ENCODE peak calls at places on chromosomes 5 and 9, in six cellular contexts. L, D, P, X, U and O are unnamed samples.

GRCh38 chr9:94985649-94986048 is 259.1 kb downstream of the AOPEP start:
- DNase-seq in L (peak), D (peak), P (no peak), X (no peak), U (no peak), O (no peak)

GRCh38 chr9:95508242-95508967 is 8.4 kb downstream of the PTCH1 start:
- DNase-seq in L (peak), D (peak), P (peak), X (no peak), U (no peak), O (no peak)

GRCh38 chr9:109751253-109751652 is 28.7 kb upstream of the PALM2AKAP2 start:
- DNase-seq in L (no peak), D (peak), P (peak), X (no peak), U (no peak), O (no peak)

GRCh38 chr5:83306572-83307241 is 164.8 kb upstream of the VCAN start:
- DNase-seq in L (peak), D (peak), P (peak), X (peak), U (peak), O (no peak)

GRCh38 chr5:170752257-170753215 is 31.0 kb upstream of the GABRP start:
- DNase-seq in L (peak), D (no peak), P (no peak), X (peak), U (no peak), O (no peak)

GRCh38 chr5:143262393-143263174 is 140.9 kb downstream of the NR3C1 start:
- DNase-seq in L (no peak), D (peak), P (no peak), X (no peak), U (no peak), O (no peak)

GRCh38 chr5:157900644-157901043 is 41.7 kb upstream of the CLINT1 start:
- DNase-seq in L (no peak), D (no peak), P (no peak), X (no peak), U (no peak), O (no peak)

GRCh38 chr5:7396169-7397004 is 449 bp downstream of the ADCY2 start:
- DNase-seq in L (peak), D (peak), P (peak), X (no peak), U (no peak), O (no peak)

GRCh38 chr9:18424132-18424531 is 49.8 kb upstream of the ADAMTSL1 start:
- DNase-seq in L (no peak), D (peak), P (no peak), X (no peak), U (no peak), O (no peak)

GRCh38 chr5:171984748-171985419 is 21.6 kb downstream of the FBXW11 start:
- DNase-seq in L (no peak), D (peak), P (no peak), X (no peak), U (no peak), O (no peak)

GRCh38 chr5:39599721-39600431 is 175.1 kb upstream of the DAB2 start:
- DNase-seq in L (no peak), D (peak), P (peak), X (no peak), U (no peak), O (no peak)

GRCh38 chr5:39696672-39697398 is 272.1 kb upstream of the DAB2 start:
- DNase-seq in L (no peak), D (peak), P (no peak), X (no peak), U (no peak), O (no peak)

GRCh38 chr9:137048655-137049543 is 2.9 kb upstream of the NPDC1 start:
- DNase-seq in L (no peak), D (no peak), P (no peak), X (no peak), U (no peak), O (no peak)

GRCh38 chr9:18863821-18864220 is 169.2 kb downstream of the SAXO1 start:
- DNase-seq in L (no peak), D (no peak), P (no peak), X (no peak), U (no peak), O (no peak)

GRCh38 chr5:82641362-82641988 is 363.3 kb upstream of the RPS23 start:
- DNase-seq in L (peak), D (peak), P (peak), X (peak), U (peak), O (no peak)

GRCh38 chr5:10536931-10537579 is 26.8 kb upstream of the ANKRD33B start:
- DNase-seq in L (no peak), D (no peak), P (no peak), X (no peak), U (no peak), O (no peak)

GRCh38 chr9:91359734-91360470 is 1.8 kb downstream of the AUH start:
- DNase-seq in L (peak), D (no peak), P (no peak), X (no peak), U (no peak), O (no peak)

GRCh38 chr5:150335778-150336177 is 21.7 kb upstream of the TCOF1 start:
- DNase-seq in L (no peak), D (no peak), P (no peak), X (no peak), U (no peak), O (no peak)

GRCh38 chr5:80597500-80597899 is 27.4 kb upstream of the ANKRD34B start:
- DNase-seq in L (no peak), D (no peak), P (no peak), X (no peak), U (no peak), O (no peak)

GRCh38 chr9:36849943-36850342 is 184.1 kb downstream of the PAX5 start:
- DNase-seq in L (no peak), D (no peak), P (no peak), X (no peak), U (no peak), O (no peak)

GRCh38 chr9:12813533-12813932 is 38.7 kb downstream of the LURAP1L start:
- DNase-seq in L (no peak), D (no peak), P (no peak), X (no peak), U (no peak), O (no peak)

GRCh38 chr5:180495991-180496741 is 2.0 kb downstream of the CNOT6 start:
- DNase-seq in L (no peak), D (no peak), P (no peak), X (no peak), U (no peak), O (no peak)

DNA sequence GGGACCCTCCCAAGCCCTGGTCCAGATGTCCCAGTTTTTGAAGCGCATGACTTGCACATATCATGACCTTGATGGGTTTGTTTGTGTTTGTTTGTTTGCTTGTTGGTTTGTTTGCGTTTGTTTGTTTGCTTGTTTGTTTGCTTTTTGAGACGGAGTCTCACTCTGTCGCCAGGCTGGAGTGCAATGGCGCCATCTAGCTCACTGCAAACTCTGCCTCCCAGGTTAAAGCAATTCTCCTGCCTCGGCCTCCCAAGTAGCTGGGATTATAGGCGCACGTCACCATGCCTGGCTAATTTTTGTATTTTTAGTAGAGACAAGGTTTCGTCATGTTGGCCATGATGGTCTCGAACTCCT is 13.0 kb upstream of the UBAC1 start:
- DNase-seq in L (no peak), D (no peak), P (no peak), X (no peak), U (no peak), O (no peak)
- TF ChIP-seq CTCF in L (no peak), D (no peak), P (no peak), X (no peak), U (no peak), O (no peak)

DNA sequence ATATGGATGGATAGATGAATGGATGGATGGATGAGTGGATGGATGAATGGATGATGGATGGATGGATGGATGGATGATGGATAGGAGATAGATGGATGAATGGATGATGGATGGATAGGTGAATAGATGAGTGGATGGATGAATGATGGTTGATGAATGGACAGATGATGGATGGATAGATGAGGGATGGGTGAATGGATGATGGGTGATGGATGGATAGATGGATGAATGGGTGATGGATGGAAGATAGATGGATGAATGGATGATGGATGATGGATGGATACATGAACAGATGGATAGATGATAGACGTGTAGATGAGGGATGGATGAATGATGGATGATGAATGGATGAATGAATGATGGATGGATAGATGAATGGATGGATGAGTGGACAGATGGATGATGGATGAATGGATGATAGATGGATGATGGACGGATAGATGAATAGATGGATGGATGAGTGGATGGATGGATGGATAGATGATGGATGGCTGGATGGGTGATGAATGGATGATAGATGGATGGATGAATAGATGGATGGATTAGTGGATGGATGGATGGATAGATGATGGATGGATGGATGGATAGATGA is 53.8 kb downstream of the OLFM1 start:
- DNase-seq in L (no peak), D (no peak), P (no peak), X (no peak), U (no peak), O (no peak)
- TF ChIP-seq CTCF in L (no peak), D (no peak), P (no peak), X (no peak), U (no peak), O (no peak)

GRCh38 chr5:34521628-34522290 is 134.4 kb upstream of the RAI14 start:
- DNase-seq in L (no peak), D (no peak), P (peak), X (no peak), U (no peak), O (no peak)

GRCh38 chr5:34525761-34526160 is 130.4 kb upstream of the RAI14 start:
- DNase-seq in L (no peak), D (no peak), P (no peak), X (peak), U (no peak), O (no peak)

GRCh38 chr5:34524123-34524522 is 132.0 kb upstream of the RAI14 start:
- DNase-seq in L (no peak), D (peak), P (no peak), X (no peak), U (no peak), O (no peak)

GRCh38 chr5:34522599-34523381 is 133.3 kb upstream of the RAI14 start:
- DNase-seq in L (peak), D (peak), P (peak), X (peak), U (peak), O (peak)

DNA sequence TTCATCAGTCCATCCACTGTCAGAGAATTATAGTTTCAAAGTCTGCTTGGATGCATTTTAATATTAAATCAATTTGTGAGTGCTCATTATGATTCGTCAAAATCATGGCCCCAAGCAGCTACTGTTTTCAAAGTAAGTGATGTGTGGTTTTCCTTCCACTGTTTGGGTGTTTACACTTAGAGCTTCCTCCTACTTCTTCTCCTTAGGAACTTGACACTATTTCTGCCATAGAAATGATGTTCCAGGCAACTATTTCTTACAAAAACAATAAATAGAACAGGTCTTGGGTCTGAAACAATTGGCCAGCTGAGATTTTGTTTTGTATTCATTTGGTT is 132.8 kb upstream of the RAI14 start:
- DNase-seq in L (no peak), D (no peak), P (no peak), X (no peak), U (no peak), O (no peak)
- TF ChIP-seq CTCF in L (no peak), D (no peak), P (no peak), X (no peak), U (no peak), O (no peak)

GRCh38 chr9:26975728-26976707 is 19.8 kb downstream of the IFT74 start:
- DNase-seq in L (no peak), D (peak), P (peak), X (peak), U (peak), O (no peak)
- TF ChIP-seq CTCF in L (no peak), D (peak), P (peak), X (peak), U (peak), O (peak)